ENCODE peak calls at places on chromosomes 12 and 14, in eight cellular contexts. One of them, this sample, is unnamed.

GRCh38 chr12:132246997-132247717 is 82.2 kb downstream of the GALNT9 start:
- DNase-seq in SK-N-SH: no peak
- DNase-seq in GM12878: no peak
- DNase-seq in HepG2: no peak
- DNase-seq in H1: no peak
- DNase-seq in IMR-90: no peak
- DNase-seq in K562: no peak
- DNase-seq in A549: no peak
- DNase-seq in this sample: no peak

GRCh38 chr12:43812926-43813325 is 6.8 kb upstream of the TWF1 start:
- DNase-seq in K562: no peak
- DNase-seq in IMR-90: peak; percentile 53
- DNase-seq in H1: no peak
- DNase-seq in SK-N-SH: no peak
- DNase-seq in HepG2: no peak
- DNase-seq in A549: no peak
- DNase-seq in GM12878: no peak
- DNase-seq in this sample: no peak

GRCh38 chr12:46187023-46187422 is 81.8 kb downstream of the SLC38A1 start:
- DNase-seq in K562: no peak
- DNase-seq in H1: no peak
- DNase-seq in IMR-90: peak; percentile 93
- DNase-seq in HepG2: no peak
- DNase-seq in GM12878: no peak
- DNase-seq in A549: no peak
- DNase-seq in SK-N-SH: no peak
- DNase-seq in this sample: no peak

GRCh38 chr12:43338848-43339526 is 213.0 kb downstream of the ADAMTS20 start:
- DNase-seq in A549: peak; percentile 5
- DNase-seq in GM12878: peak; percentile 42
- DNase-seq in IMR-90: peak; percentile 76
- DNase-seq in SK-N-SH: peak; percentile 31
- DNase-seq in HepG2: peak; percentile 2
- DNase-seq in K562: no peak
- DNase-seq in H1: peak; percentile 2
- DNase-seq in this sample: no peak

GRCh38 chr14:101077511-101078074 is 174.1 kb upstream of the RTL1 start:
- DNase-seq in GM12878: no peak
- DNase-seq in SK-N-SH: peak; percentile 73
- DNase-seq in K562: peak; percentile 14
- DNase-seq in H1: peak; percentile 23
- DNase-seq in A549: no peak
- DNase-seq in HepG2: no peak
- DNase-seq in IMR-90: peak; percentile 33
- DNase-seq in this sample: peak; percentile 73

GRCh38 chr14:89121961-89122675 is 294.9 kb downstream of the FOXN3 start:
- DNase-seq in H1: no peak
- DNase-seq in K562: no peak
- DNase-seq in SK-N-SH: no peak
- DNase-seq in GM12878: no peak
- DNase-seq in A549: no peak
- DNase-seq in IMR-90: no peak
- DNase-seq in HepG2: no peak
- DNase-seq in this sample: peak; percentile 49

GRCh38 chr12:49909826-49910225 is 6.1 kb upstream of the FAIM2 start:
- DNase-seq in H1: peak; percentile 23
- DNase-seq in IMR-90: peak; percentile 69
- DNase-seq in K562: peak; percentile 60
- DNase-seq in SK-N-SH: no peak
- DNase-seq in A549: no peak
- DNase-seq in GM12878: no peak
- DNase-seq in HepG2: peak; percentile 35
- DNase-seq in this sample: peak; percentile 54

GRCh38 chr12:23099104-23099503 is 474.1 kb downstream of the ETNK1 start:
- DNase-seq in A549: no peak
- DNase-seq in IMR-90: no peak
- DNase-seq in K562: no peak
- DNase-seq in HepG2: no peak
- DNase-seq in SK-N-SH: no peak
- DNase-seq in H1: no peak
- DNase-seq in GM12878: no peak
- DNase-seq in this sample: no peak

GRCh38 chr14:76923422-76924362 is 97.5 kb downstream of the LRRC74A start:
- DNase-seq in A549: no peak
- DNase-seq in HepG2: no peak
- DNase-seq in H1: no peak
- DNase-seq in IMR-90: no peak
- DNase-seq in GM12878: no peak
- DNase-seq in SK-N-SH: no peak
- DNase-seq in K562: no peak
- DNase-seq in this sample: no peak

GRCh38 chr12:61311413-61311812 is 948.8 kb upstream of the USP15 start:
- DNase-seq in K562: no peak
- DNase-seq in SK-N-SH: no peak
- DNase-seq in GM12878: no peak
- DNase-seq in IMR-90: no peak
- DNase-seq in A549: no peak
- DNase-seq in HepG2: no peak
- DNase-seq in H1: no peak
- DNase-seq in this sample: no peak

GRCh38 chr14:89618821-89619551 is 202.0 kb upstream of the FOXN3 start:
- DNase-seq in K562: peak; percentile 15
- DNase-seq in A549: peak; percentile 38
- DNase-seq in SK-N-SH: peak; percentile 96
- DNase-seq in HepG2: peak; percentile 12
- DNase-seq in H1: peak; percentile 53
- DNase-seq in GM12878: no peak
- DNase-seq in IMR-90: peak; percentile 67
- DNase-seq in this sample: peak; percentile 73

GRCh38 chr12:11460343-11461023 is 65.1 kb upstream of the PRB2 start:
- DNase-seq in A549: no peak
- DNase-seq in K562: no peak
- DNase-seq in SK-N-SH: no peak
- DNase-seq in IMR-90: no peak
- DNase-seq in HepG2: no peak
- DNase-seq in GM12878: no peak
- DNase-seq in H1: no peak
- DNase-seq in this sample: no peak

GRCh38 chr12:32765906-32766305 is 10.2 kb upstream of the YARS2 start:
- DNase-seq in SK-N-SH: no peak
- DNase-seq in HepG2: no peak
- DNase-seq in H1: no peak
- DNase-seq in A549: no peak
- DNase-seq in K562: no peak
- DNase-seq in GM12878: no peak
- DNase-seq in IMR-90: no peak
- DNase-seq in this sample: no peak

GRCh38 chr14:66137076-66137475 is 349.1 kb upstream of the CCDC196 start:
- DNase-seq in A549: no peak
- DNase-seq in GM12878: no peak
- DNase-seq in HepG2: no peak
- DNase-seq in K562: no peak
- DNase-seq in SK-N-SH: no peak
- DNase-seq in H1: no peak
- DNase-seq in IMR-90: no peak
- DNase-seq in this sample: no peak

GRCh38 chr14:53367631-53368030 is 214.5 kb upstream of the DDHD1 start:
- DNase-seq in H1: no peak
- DNase-seq in IMR-90: peak; percentile 27
- DNase-seq in A549: no peak
- DNase-seq in GM12878: no peak
- DNase-seq in SK-N-SH: no peak
- DNase-seq in K562: no peak
- DNase-seq in HepG2: no peak
- DNase-seq in this sample: no peak

GRCh38 chr12:99600388-99600787 is 47.2 kb upstream of the GARIN6 start:
- DNase-seq in HepG2: no peak
- DNase-seq in GM12878: peak; percentile 37
- DNase-seq in H1: no peak
- DNase-seq in IMR-90: no peak
- DNase-seq in SK-N-SH: no peak
- DNase-seq in A549: no peak
- DNase-seq in K562: no peak
- DNase-seq in this sample: no peak

GRCh38 chr14:81818271-81818670 is 284.6 kb upstream of the SEL1L start:
- DNase-seq in K562: no peak
- DNase-seq in H1: no peak
- DNase-seq in IMR-90: no peak
- DNase-seq in GM12878: no peak
- DNase-seq in HepG2: no peak
- DNase-seq in A549: no peak
- DNase-seq in SK-N-SH: no peak
- DNase-seq in this sample: no peak

GRCh38 chr14:55052259-55052930 is 948 bp downstream of the MAPK1IP1L start:
- DNase-seq in A549: peak; percentile 26
- DNase-seq in HepG2: no peak
- DNase-seq in SK-N-SH: no peak
- DNase-seq in GM12878: no peak
- DNase-seq in H1: no peak
- DNase-seq in IMR-90: peak; percentile 31
- DNase-seq in K562: no peak
- DNase-seq in this sample: no peak

GRCh38 chr12:19778111-19778688 is 338.9 kb downstream of the AEBP2 start:
- DNase-seq in K562: no peak
- DNase-seq in HepG2: no peak
- DNase-seq in GM12878: no peak
- DNase-seq in A549: no peak
- DNase-seq in IMR-90: peak; percentile 56
- DNase-seq in SK-N-SH: no peak
- DNase-seq in H1: no peak
- DNase-seq in this sample: no peak

GRCh38 chr12:31325524-31325875 is 450 bp downstream of the SINHCAF start:
- DNase-seq in GM12878: no peak
- DNase-seq in IMR-90: no peak
- DNase-seq in K562: peak; percentile 41
- DNase-seq in SK-N-SH: no peak
- DNase-seq in H1: no peak
- DNase-seq in HepG2: no peak
- DNase-seq in A549: no peak
- DNase-seq in this sample: no peak
- TF ChIP-seq USF2 in GM12878: no peak
- TF ChIP-seq USF2 in IMR-90: no peak
- TF ChIP-seq USF2 in K562: no peak
- TF ChIP-seq USF2 in SK-N-SH: no peak
- TF ChIP-seq USF2 in H1: no peak
- TF ChIP-seq USF2 in HepG2: no peak
- TF ChIP-seq USF2 in A549: no peak
- TF ChIP-seq USF2 in this sample: no peak

DNA sequence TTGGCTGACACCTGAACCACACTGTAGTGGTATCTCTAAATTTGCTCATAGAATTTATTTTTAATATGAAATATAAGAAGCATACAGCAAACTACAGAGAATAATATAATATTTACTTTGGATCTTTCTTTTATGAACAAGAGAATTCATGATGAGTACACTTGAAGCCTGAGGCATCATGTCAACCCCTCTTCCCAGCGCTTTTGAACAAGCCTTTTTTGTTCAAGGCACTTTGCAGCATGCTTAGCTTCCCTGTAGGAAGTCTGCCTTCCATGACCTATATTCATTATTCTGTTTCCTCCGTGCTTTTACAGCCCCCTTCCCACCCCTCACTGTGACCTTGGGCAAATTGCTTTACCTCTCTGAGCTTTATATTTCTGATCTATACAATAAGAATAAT is 41.6 kb downstream of the SCN8A start:
- DNase-seq in IMR-90: no peak
- DNase-seq in GM12878: no peak
- DNase-seq in H1: no peak
- DNase-seq in K562: no peak
- DNase-seq in SK-N-SH: no peak
- DNase-seq in HepG2: no peak
- DNase-seq in A549: no peak
- DNase-seq in this sample: no peak
- TF ChIP-seq USF2 in IMR-90: no peak
- TF ChIP-seq USF2 in GM12878: no peak
- TF ChIP-seq USF2 in H1: no peak
- TF ChIP-seq USF2 in K562: no peak
- TF ChIP-seq USF2 in SK-N-SH: no peak
- TF ChIP-seq USF2 in HepG2: no peak
- TF ChIP-seq USF2 in A549: no peak
- TF ChIP-seq USF2 in this sample: no peak

GRCh38 chr14:74019743-74020142 is 594 bp downstream of the BBOF1 start:
- DNase-seq in K562: no peak
- DNase-seq in GM12878: no peak
- DNase-seq in IMR-90: peak; percentile 60
- DNase-seq in H1: no peak
- DNase-seq in A549: peak; percentile 16
- DNase-seq in HepG2: peak; percentile 23
- DNase-seq in SK-N-SH: peak; percentile 28
- DNase-seq in this sample: no peak

GRCh38 chr14:74018029-74018703 is 922 bp downstream of the ENTPD5 start:
- DNase-seq in GM12878: no peak
- DNase-seq in SK-N-SH: no peak
- DNase-seq in H1: no peak
- DNase-seq in IMR-90: peak; percentile 64
- DNase-seq in A549: peak; percentile 61
- DNase-seq in HepG2: peak; percentile 32
- DNase-seq in K562: no peak
- DNase-seq in this sample: no peak

GRCh38 chr14:74019408-74019714 is 212 bp downstream of the BBOF1 start:
- DNase-seq in A549: no peak
- DNase-seq in K562: no peak
- DNase-seq in GM12878: no peak
- DNase-seq in SK-N-SH: no peak
- DNase-seq in IMR-90: no peak
- DNase-seq in H1: no peak
- DNase-seq in HepG2: no peak
- DNase-seq in this sample: no peak

GRCh38 chr14:74015965-74016364 is 3.1 kb downstream of the ENTPD5 start:
- DNase-seq in A549: no peak
- DNase-seq in GM12878: no peak
- DNase-seq in SK-N-SH: no peak
- DNase-seq in HepG2: no peak
- DNase-seq in K562: no peak
- DNase-seq in H1: no peak
- DNase-seq in IMR-90: no peak
- DNase-seq in this sample: no peak

GRCh38 chr14:74018704-74019407 is at the start of the genes BBOF1 and ENTPD5:
- DNase-seq in GM12878: peak; percentile 15
- DNase-seq in SK-N-SH: peak; percentile 98
- DNase-seq in K562: peak; percentile 90
- DNase-seq in A549: peak; percentile 93
- DNase-seq in HepG2: peak; percentile 61
- DNase-seq in IMR-90: peak; percentile 80
- DNase-seq in H1: peak; percentile 2
- DNase-seq in this sample: peak; percentile 68
- TF ChIP-seq USF2 in GM12878: no peak
- TF ChIP-seq USF2 in SK-N-SH: no peak
- TF ChIP-seq USF2 in K562: no peak
- TF ChIP-seq USF2 in A549: no peak
- TF ChIP-seq USF2 in HepG2: peak; percentile 23
- TF ChIP-seq USF2 in IMR-90: peak; percentile 55
- TF ChIP-seq USF2 in H1: no peak
- TF ChIP-seq USF2 in this sample: peak; percentile 62

DNA sequence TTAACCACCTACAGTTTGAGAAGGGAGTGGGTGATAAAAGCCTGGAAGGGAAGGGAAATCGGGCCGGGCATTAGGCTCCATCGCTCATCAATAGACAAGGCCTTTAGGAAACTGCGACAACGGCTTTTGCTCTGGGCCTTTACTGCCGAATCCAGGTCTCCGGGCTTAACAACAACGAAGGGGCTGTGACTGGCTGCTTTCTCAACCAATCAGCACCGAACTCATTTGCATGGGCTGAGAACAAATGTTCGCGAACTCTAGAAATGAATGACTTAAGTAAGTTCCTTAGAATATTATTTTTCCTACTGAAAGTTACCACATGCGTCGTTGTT is 263 bp upstream of the RNU7-1 start:
- DNase-seq in SK-N-SH: peak; percentile 91
- DNase-seq in A549: peak; percentile 97
- DNase-seq in HepG2: peak; percentile 88
- DNase-seq in IMR-90: peak; percentile 94
- DNase-seq in H1: no peak
- DNase-seq in K562: peak; percentile 69
- DNase-seq in GM12878: no peak
- DNase-seq in this sample: peak; percentile 77
- TF ChIP-seq USF2 in SK-N-SH: no peak
- TF ChIP-seq USF2 in A549: no peak
- TF ChIP-seq USF2 in HepG2: no peak
- TF ChIP-seq USF2 in IMR-90: no peak
- TF ChIP-seq USF2 in H1: no peak
- TF ChIP-seq USF2 in K562: no peak
- TF ChIP-seq USF2 in GM12878: no peak
- TF ChIP-seq USF2 in this sample: no peak